ENCODE peak calls at places on chromosome 1, in ten cellular contexts. One of them, this sample, is unnamed.

GRCh38 chr1:16724718-16725438 is 15.4 kb upstream of the RNU1-4 start:
- DNase-seq in AG04450: no peak
- DNase-seq in breast epithelium: peak; percentile 28
- DNase-seq in CD8-positive, alpha-beta T cell: no peak
- DNase-seq in H1: no peak
- DNase-seq in aorta: peak; percentile 58
- DNase-seq in GM23248: no peak
- DNase-seq in neuronal stem cell: no peak
- DNase-seq in neural progenitor cell: peak; percentile 16
- DNase-seq in fibroblast of mammary gland: no peak
- DNase-seq in this sample: no peak

GRCh38 chr1:224168859-224169380 is 14.1 kb upstream of the DEGS1 start:
- DNase-seq in neural progenitor cell: no peak
- DNase-seq in neuronal stem cell: no peak
- DNase-seq in AG04450: no peak
- DNase-seq in H1: no peak
- DNase-seq in fibroblast of mammary gland: peak; percentile 99
- DNase-seq in aorta: peak; percentile 56
- DNase-seq in breast epithelium: no peak
- DNase-seq in GM23248: peak; percentile 66
- DNase-seq in CD8-positive, alpha-beta T cell: no peak
- DNase-seq in this sample: peak; percentile 84

GRCh38 chr1:235642021-235642942 is 7.3 kb downstream of the GNG4 start:
- DNase-seq in neuronal stem cell: no peak
- DNase-seq in CD8-positive, alpha-beta T cell: peak; percentile 74
- DNase-seq in breast epithelium: no peak
- DNase-seq in H1: no peak
- DNase-seq in AG04450: no peak
- DNase-seq in fibroblast of mammary gland: peak; percentile 66
- DNase-seq in GM23248: no peak
- DNase-seq in aorta: no peak
- DNase-seq in neural progenitor cell: no peak
- DNase-seq in this sample: no peak

GRCh38 chr1:183551924-183552323 is 38.3 kb downstream of the NCF2 start:
- DNase-seq in fibroblast of mammary gland: no peak
- DNase-seq in neural progenitor cell: no peak
- DNase-seq in CD8-positive, alpha-beta T cell: no peak
- DNase-seq in H1: no peak
- DNase-seq in neuronal stem cell: no peak
- DNase-seq in AG04450: no peak
- DNase-seq in GM23248: no peak
- DNase-seq in breast epithelium: no peak
- DNase-seq in aorta: no peak
- DNase-seq in this sample: no peak

GRCh38 chr1:109790735-109791494 is 27.2 kb upstream of the EPS8L3 start:
- DNase-seq in CD8-positive, alpha-beta T cell: peak; percentile 85
- DNase-seq in neuronal stem cell: no peak
- DNase-seq in GM23248: peak; percentile 72
- DNase-seq in fibroblast of mammary gland: peak; percentile 41
- DNase-seq in H1: no peak
- DNase-seq in AG04450: no peak
- DNase-seq in breast epithelium: no peak
- DNase-seq in neural progenitor cell: peak; percentile 34
- DNase-seq in aorta: peak; percentile 79
- DNase-seq in this sample: no peak

GRCh38 chr1:110872745-110873435 is at the start of gene CD53:
- DNase-seq in H1: no peak
- DNase-seq in CD8-positive, alpha-beta T cell: peak; percentile 69
- DNase-seq in aorta: peak; percentile 47
- DNase-seq in fibroblast of mammary gland: no peak
- DNase-seq in GM23248: no peak
- DNase-seq in breast epithelium: no peak
- DNase-seq in neuronal stem cell: no peak
- DNase-seq in neural progenitor cell: no peak
- DNase-seq in AG04450: no peak
- DNase-seq in this sample: no peak

GRCh38 chr1:200530551-200531261 is 89.8 kb downstream of the KIF14 start:
- DNase-seq in neuronal stem cell: no peak
- DNase-seq in H1: no peak
- DNase-seq in CD8-positive, alpha-beta T cell: peak; percentile 79
- DNase-seq in aorta: no peak
- DNase-seq in neural progenitor cell: no peak
- DNase-seq in GM23248: no peak
- DNase-seq in AG04450: no peak
- DNase-seq in fibroblast of mammary gland: no peak
- DNase-seq in breast epithelium: no peak
- DNase-seq in this sample: no peak

GRCh38 chr1:112722601-112723510 is 7.7 kb upstream of the PPM1J start:
- DNase-seq in breast epithelium: no peak
- DNase-seq in H1: no peak
- DNase-seq in AG04450: no peak
- DNase-seq in neural progenitor cell: peak; percentile 85
- DNase-seq in CD8-positive, alpha-beta T cell: no peak
- DNase-seq in GM23248: peak; percentile 88
- DNase-seq in fibroblast of mammary gland: peak; percentile 51
- DNase-seq in aorta: no peak
- DNase-seq in neuronal stem cell: no peak
- DNase-seq in this sample: peak; percentile 45

GRCh38 chr1:91897016-91897415 is 11.1 kb upstream of the TGFBR3 start:
- DNase-seq in AG04450: no peak
- DNase-seq in H1: no peak
- DNase-seq in fibroblast of mammary gland: no peak
- DNase-seq in breast epithelium: no peak
- DNase-seq in neuronal stem cell: no peak
- DNase-seq in neural progenitor cell: no peak
- DNase-seq in GM23248: no peak
- DNase-seq in CD8-positive, alpha-beta T cell: no peak
- DNase-seq in aorta: no peak
- DNase-seq in this sample: no peak

GRCh38 chr1:176206006-176206960 is 803 bp downstream of the COP1 start:
- DNase-seq in breast epithelium: peak; percentile 18
- DNase-seq in fibroblast of mammary gland: peak; percentile 24
- DNase-seq in AG04450: no peak
- DNase-seq in neural progenitor cell: peak; percentile 71
- DNase-seq in CD8-positive, alpha-beta T cell: no peak
- DNase-seq in aorta: peak; percentile 67
- DNase-seq in neuronal stem cell: peak; percentile 48
- DNase-seq in GM23248: peak; percentile 74
- DNase-seq in H1: no peak
- DNase-seq in this sample: no peak

GRCh38 chr1:37949524-37950152 is 2.8 kb upstream of the INPP5B start:
- DNase-seq in GM23248: peak; percentile 8
- DNase-seq in aorta: no peak
- DNase-seq in H1: no peak
- DNase-seq in fibroblast of mammary gland: no peak
- DNase-seq in breast epithelium: no peak
- DNase-seq in neuronal stem cell: no peak
- DNase-seq in neural progenitor cell: no peak
- DNase-seq in AG04450: no peak
- DNase-seq in CD8-positive, alpha-beta T cell: no peak
- DNase-seq in this sample: no peak

GRCh38 chr1:37951041-37951782 is 4.4 kb upstream of the INPP5B start:
- DNase-seq in neural progenitor cell: no peak
- DNase-seq in AG04450: no peak
- DNase-seq in CD8-positive, alpha-beta T cell: no peak
- DNase-seq in GM23248: peak; percentile 20
- DNase-seq in H1: no peak
- DNase-seq in aorta: no peak
- DNase-seq in fibroblast of mammary gland: no peak
- DNase-seq in breast epithelium: no peak
- DNase-seq in neuronal stem cell: no peak
- DNase-seq in this sample: no peak

GRCh38 chr1:37951783-37952624 is 5.2 kb upstream of the INPP5B start:
- DNase-seq in H1: no peak
- DNase-seq in aorta: no peak
- DNase-seq in fibroblast of mammary gland: no peak
- DNase-seq in neuronal stem cell: no peak
- DNase-seq in GM23248: no peak
- DNase-seq in breast epithelium: no peak
- DNase-seq in CD8-positive, alpha-beta T cell: no peak
- DNase-seq in neural progenitor cell: no peak
- DNase-seq in AG04450: no peak
- DNase-seq in this sample: no peak

GRCh38 chr1:37954316-37954971 is 7.6 kb upstream of the INPP5B start:
- DNase-seq in CD8-positive, alpha-beta T cell: no peak
- DNase-seq in AG04450: no peak
- DNase-seq in breast epithelium: no peak
- DNase-seq in neural progenitor cell: peak; percentile 57
- DNase-seq in aorta: no peak
- DNase-seq in neuronal stem cell: no peak
- DNase-seq in fibroblast of mammary gland: no peak
- DNase-seq in H1: no peak
- DNase-seq in GM23248: no peak
- DNase-seq in this sample: no peak

DNA sequence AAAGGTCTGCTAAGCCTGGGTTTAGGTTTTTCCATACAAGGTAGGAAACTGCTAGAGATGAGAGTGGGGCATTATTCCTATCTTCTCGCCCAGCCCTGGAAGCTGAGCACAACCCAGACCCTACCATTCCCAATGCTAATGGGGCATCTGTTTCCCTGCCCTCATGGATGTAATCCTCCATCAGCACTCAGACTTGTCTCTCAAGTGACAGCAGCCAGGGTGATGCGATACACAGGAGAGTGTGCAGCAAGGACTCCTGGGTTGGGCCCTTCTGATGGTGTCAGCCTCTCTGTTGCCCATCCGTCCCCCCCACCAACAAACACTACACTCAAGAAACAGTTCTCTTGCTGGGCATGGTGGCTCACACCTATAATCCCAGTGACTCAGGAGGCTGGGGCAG is 5.9 kb upstream of the INPP5B start:
- DNase-seq in H1: no peak
- DNase-seq in neural progenitor cell: no peak
- DNase-seq in AG04450: no peak
- DNase-seq in CD8-positive, alpha-beta T cell: no peak
- DNase-seq in neuronal stem cell: no peak
- DNase-seq in aorta: no peak
- DNase-seq in fibroblast of mammary gland: no peak
- DNase-seq in GM23248: no peak
- DNase-seq in breast epithelium: no peak
- DNase-seq in this sample: no peak
- H3K4me3 ChIP-seq in H1: no peak overlapping the region
- H3K4me3 ChIP-seq in neural progenitor cell: no peak overlapping the region
- H3K4me3 ChIP-seq in AG04450: no peak overlapping the region
- H3K4me3 ChIP-seq in CD8-positive, alpha-beta T cell: no peak overlapping the region
- H3K4me3 ChIP-seq in neuronal stem cell: no peak overlapping the region
- H3K4me3 ChIP-seq in aorta: no peak overlapping the region
- H3K4me3 ChIP-seq in fibroblast of mammary gland: no peak overlapping the region
- H3K4me3 ChIP-seq in GM23248: no peak overlapping the region
- H3K4me3 ChIP-seq in breast epithelium: no peak overlapping the region
- H3K4me3 ChIP-seq in this sample: no peak overlapping the region

GRCh38 chr1:118302145-118302544 is 117.1 kb upstream of the SPAG17 start:
- DNase-seq in AG04450: no peak
- DNase-seq in aorta: no peak
- DNase-seq in breast epithelium: no peak
- DNase-seq in neuronal stem cell: no peak
- DNase-seq in H1: no peak
- DNase-seq in CD8-positive, alpha-beta T cell: no peak
- DNase-seq in fibroblast of mammary gland: peak; percentile 3
- DNase-seq in neural progenitor cell: no peak
- DNase-seq in GM23248: peak; percentile 62
- DNase-seq in this sample: no peak
- H3K4me3 ChIP-seq in AG04450: no peak overlapping the region
- H3K4me3 ChIP-seq in aorta: no peak overlapping the region
- H3K4me3 ChIP-seq in breast epithelium: no peak overlapping the region
- H3K4me3 ChIP-seq in neuronal stem cell: no peak overlapping the region
- H3K4me3 ChIP-seq in H1: no peak overlapping the region
- H3K4me3 ChIP-seq in CD8-positive, alpha-beta T cell: no peak overlapping the region
- H3K4me3 ChIP-seq in fibroblast of mammary gland: no peak overlapping the region
- H3K4me3 ChIP-seq in neural progenitor cell: no peak overlapping the region
- H3K4me3 ChIP-seq in GM23248: no peak overlapping the region
- H3K4me3 ChIP-seq in this sample: no peak overlapping the region

GRCh38 chr1:5992814-5993552 is 758 bp upstream of the NPHP4 start:
- DNase-seq in AG04450: no peak
- DNase-seq in neural progenitor cell: peak; percentile 63
- DNase-seq in CD8-positive, alpha-beta T cell: no peak
- DNase-seq in aorta: peak; percentile 47
- DNase-seq in GM23248: peak; percentile 47
- DNase-seq in H1: no peak
- DNase-seq in breast epithelium: no peak
- DNase-seq in neuronal stem cell: no peak
- DNase-seq in fibroblast of mammary gland: no peak
- DNase-seq in this sample: no peak

GRCh38 chr1:5989731-5990271 is 2.4 kb downstream of the NPHP4 start:
- DNase-seq in breast epithelium: no peak
- DNase-seq in aorta: peak; percentile 44
- DNase-seq in CD8-positive, alpha-beta T cell: no peak
- DNase-seq in GM23248: no peak
- DNase-seq in fibroblast of mammary gland: no peak
- DNase-seq in neuronal stem cell: no peak
- DNase-seq in H1: no peak
- DNase-seq in neural progenitor cell: no peak
- DNase-seq in AG04450: no peak
- DNase-seq in this sample: no peak

GRCh38 chr1:5990913-5991783 is 1.1 kb downstream of the NPHP4 start:
- DNase-seq in AG04450: no peak
- DNase-seq in H1: no peak
- DNase-seq in CD8-positive, alpha-beta T cell: no peak
- DNase-seq in GM23248: peak; percentile 69
- DNase-seq in neural progenitor cell: peak; percentile 87
- DNase-seq in breast epithelium: no peak
- DNase-seq in aorta: peak; percentile 63
- DNase-seq in neuronal stem cell: peak; percentile 45
- DNase-seq in fibroblast of mammary gland: no peak
- DNase-seq in this sample: no peak

GRCh38 chr1:5992034-5992813 is at the start of gene NPHP4:
- DNase-seq in neural progenitor cell: peak; percentile 100
- DNase-seq in GM23248: peak; percentile 100
- DNase-seq in breast epithelium: peak; percentile 100
- DNase-seq in neuronal stem cell: peak; percentile 100
- DNase-seq in aorta: peak; percentile 100
- DNase-seq in H1: peak; percentile 100
- DNase-seq in fibroblast of mammary gland: peak; percentile 99
- DNase-seq in AG04450: peak; percentile 99
- DNase-seq in CD8-positive, alpha-beta T cell: peak; percentile 99
- DNase-seq in this sample: peak; percentile 99

DNA sequence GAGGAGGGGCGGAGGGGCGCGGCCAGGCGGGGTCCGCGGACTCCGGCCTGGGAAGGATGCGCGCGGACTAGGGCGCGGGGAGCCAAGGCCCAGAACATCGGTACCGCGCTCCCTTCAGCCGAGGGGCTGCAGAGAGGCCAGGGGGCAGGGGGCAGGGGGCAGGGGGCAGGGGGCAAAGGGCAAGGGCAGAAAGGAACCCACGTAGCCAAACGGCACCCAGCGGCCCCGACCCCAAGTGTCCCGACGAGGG is 516 bp downstream of the NPHP4 start:
- DNase-seq in AG04450: no peak
- DNase-seq in neural progenitor cell: no peak
- DNase-seq in fibroblast of mammary gland: no peak
- DNase-seq in H1: no peak
- DNase-seq in CD8-positive, alpha-beta T cell: peak; percentile 65
- DNase-seq in aorta: peak; percentile 71
- DNase-seq in breast epithelium: no peak
- DNase-seq in GM23248: no peak
- DNase-seq in neuronal stem cell: no peak
- DNase-seq in this sample: no peak
- H3K4me3 ChIP-seq in AG04450: peak overlapping the region; percentile 72
- H3K4me3 ChIP-seq in neural progenitor cell: peak overlapping the region; percentile 92
- H3K4me3 ChIP-seq in fibroblast of mammary gland: peak overlapping the region; percentile 65
- H3K4me3 ChIP-seq in H1: peak overlapping the region; percentile 93
- H3K4me3 ChIP-seq in CD8-positive, alpha-beta T cell: peak overlapping the region; percentile 87
- H3K4me3 ChIP-seq in aorta: peak overlapping the region; percentile 72
- H3K4me3 ChIP-seq in breast epithelium: peak overlapping the region; percentile 97
- H3K4me3 ChIP-seq in GM23248: peak overlapping the region; percentile 93
- H3K4me3 ChIP-seq in neuronal stem cell: peak overlapping the region; percentile 70
- H3K4me3 ChIP-seq in this sample: peak overlapping the region; percentile 81

GRCh38 chr1:23020731-23021130 is 1.5 kb downstream of the KDM1A start:
- DNase-seq in CD8-positive, alpha-beta T cell: no peak
- DNase-seq in GM23248: peak; percentile 17
- DNase-seq in aorta: no peak
- DNase-seq in neuronal stem cell: no peak
- DNase-seq in breast epithelium: no peak
- DNase-seq in neural progenitor cell: no peak
- DNase-seq in AG04450: no peak
- DNase-seq in H1: no peak
- DNase-seq in fibroblast of mammary gland: no peak
- DNase-seq in this sample: no peak
- H3K4me3 ChIP-seq in CD8-positive, alpha-beta T cell: peak overlapping the region; percentile 57
- H3K4me3 ChIP-seq in GM23248: peak overlapping the region; percentile 94
- H3K4me3 ChIP-seq in aorta: peak overlapping the region; percentile 71
- H3K4me3 ChIP-seq in neuronal stem cell: peak overlapping the region; percentile 81
- H3K4me3 ChIP-seq in breast epithelium: peak overlapping the region; percentile 99
- H3K4me3 ChIP-seq in neural progenitor cell: peak overlapping the region; percentile 88
- H3K4me3 ChIP-seq in AG04450: peak overlapping the region; percentile 86
- H3K4me3 ChIP-seq in H1: peak overlapping the region; percentile 96
- H3K4me3 ChIP-seq in fibroblast of mammary gland: peak overlapping the region; percentile 95
- H3K4me3 ChIP-seq in this sample: peak overlapping the region; percentile 76

This sample was measured in skeletal muscle cell.